ENCODE peak calls at places on chromosomes 13 and 19, in four cellular contexts. One of them, this sample, is unnamed.

GRCh38 chr19:3039641-3040077 is 10.6 kb upstream of the TLE2 start:
- DNase-seq in effector memory CD4-positive, alpha-beta T cell: no peak
- DNase-seq in AG10803: no peak
- DNase-seq in astrocyte of the cerebellum: no peak
- DNase-seq in this sample: no peak

GRCh38 chr13:34567558-34567957 is 374.5 kb upstream of the NBEA start:
- DNase-seq in effector memory CD4-positive, alpha-beta T cell: no peak
- DNase-seq in AG10803: no peak
- DNase-seq in astrocyte of the cerebellum: no peak
- DNase-seq in this sample: no peak

GRCh38 chr19:18865973-18866799 is 29.8 kb downstream of the CERS1 start:
- DNase-seq in effector memory CD4-positive, alpha-beta T cell: peak
- DNase-seq in AG10803: peak
- DNase-seq in astrocyte of the cerebellum: no peak
- DNase-seq in this sample: peak

GRCh38 chr19:38035515-38036495 is 128.8 kb downstream of the SIPA1L3 start:
- DNase-seq in effector memory CD4-positive, alpha-beta T cell: no peak
- DNase-seq in AG10803: peak
- DNase-seq in astrocyte of the cerebellum: no peak
- DNase-seq in this sample: no peak

GRCh38 chr13:44040754-44041100 is 161.0 kb downstream of the LACC1 start:
- DNase-seq in effector memory CD4-positive, alpha-beta T cell: no peak
- DNase-seq in AG10803: no peak
- DNase-seq in astrocyte of the cerebellum: no peak
- DNase-seq in this sample: no peak

GRCh38 chr13:20247963-20248362 is 15.8 kb upstream of the GJB6 start:
- DNase-seq in effector memory CD4-positive, alpha-beta T cell: no peak
- DNase-seq in AG10803: no peak
- DNase-seq in astrocyte of the cerebellum: no peak
- DNase-seq in this sample: no peak

GRCh38 chr13:64684685-64685431 is 2545.3 kb downstream of the PCDH9 start:
- DNase-seq in effector memory CD4-positive, alpha-beta T cell: no peak
- DNase-seq in AG10803: peak
- DNase-seq in astrocyte of the cerebellum: no peak
- DNase-seq in this sample: no peak

GRCh38 chr13:99431927-99432636 is 69.2 kb upstream of the TM9SF2 start:
- DNase-seq in effector memory CD4-positive, alpha-beta T cell: no peak
- DNase-seq in AG10803: peak
- DNase-seq in astrocyte of the cerebellum: no peak
- DNase-seq in this sample: no peak

GRCh38 chr13:48431431-48431830 is 18.5 kb upstream of the LPAR6 start:
- DNase-seq in effector memory CD4-positive, alpha-beta T cell: no peak
- DNase-seq in AG10803: peak
- DNase-seq in astrocyte of the cerebellum: peak
- DNase-seq in this sample: no peak

GRCh38 chr13:29562762-29563161 is 32.7 kb downstream of the SLC7A1 start:
- DNase-seq in effector memory CD4-positive, alpha-beta T cell: no peak
- DNase-seq in AG10803: no peak
- DNase-seq in astrocyte of the cerebellum: no peak
- DNase-seq in this sample: no peak

GRCh38 chr13:96935971-96936370 is 58.3 kb downstream of the OXGR1 start:
- DNase-seq in effector memory CD4-positive, alpha-beta T cell: no peak
- DNase-seq in AG10803: no peak
- DNase-seq in astrocyte of the cerebellum: no peak
- DNase-seq in this sample: no peak

GRCh38 chr13:93420206-93420605 is 193.6 kb downstream of the GPC6 start:
- DNase-seq in effector memory CD4-positive, alpha-beta T cell: no peak
- DNase-seq in AG10803: no peak
- DNase-seq in astrocyte of the cerebellum: no peak
- DNase-seq in this sample: no peak

GRCh38 chr13:114124921-114125320 is 7.5 kb downstream of the RASA3 start:
- DNase-seq in effector memory CD4-positive, alpha-beta T cell: peak
- DNase-seq in AG10803: peak
- DNase-seq in astrocyte of the cerebellum: peak
- DNase-seq in this sample: no peak